ENCODE peak calls at places on chromosome X, in seven cellular contexts. One of them, this sample, is unnamed.

GRCh38 chrX:143669395-143669794 is 33.5 kb upstream of the SLITRK4 start:
- DNase-seq in Caco-2: no peak
- DNase-seq in brain microvascular endothelial cell: no peak
- DNase-seq in trophoblast cell: no peak
- DNase-seq in PC-3: peak
- DNase-seq in AG09309: no peak
- DNase-seq in HFF-Myc: no peak
- DNase-seq in this sample: no peak

GRCh38 chrX:17788439-17788838 is 51.1 kb downstream of the SCML1 start:
- DNase-seq in Caco-2: peak
- DNase-seq in brain microvascular endothelial cell: peak
- DNase-seq in trophoblast cell: no peak
- DNase-seq in PC-3: peak
- DNase-seq in AG09309: no peak
- DNase-seq in HFF-Myc: peak
- DNase-seq in this sample: peak

GRCh38 chrX:41275661-41276609 is 58.0 kb upstream of the DDX3X start:
- DNase-seq in Caco-2: peak
- DNase-seq in brain microvascular endothelial cell: peak
- DNase-seq in trophoblast cell: peak
- DNase-seq in PC-3: peak
- DNase-seq in AG09309: no peak
- DNase-seq in HFF-Myc: peak
- DNase-seq in this sample: no peak

GRCh38 chrX:40501456-40501855 is 79.3 kb upstream of the ATP6AP2 start:
- DNase-seq in Caco-2: no peak
- DNase-seq in brain microvascular endothelial cell: no peak
- DNase-seq in trophoblast cell: no peak
- DNase-seq in PC-3: no peak
- DNase-seq in AG09309: no peak
- DNase-seq in HFF-Myc: no peak
- DNase-seq in this sample: no peak

GRCh38 chrX:153934473-153935325 is at the start of gene NAA10:
- DNase-seq in Caco-2: peak
- DNase-seq in brain microvascular endothelial cell: no peak
- DNase-seq in trophoblast cell: peak
- DNase-seq in PC-3: peak
- DNase-seq in AG09309: no peak
- DNase-seq in HFF-Myc: no peak
- DNase-seq in this sample: no peak

GRCh38 chrX:17007134-17007768 is 60.8 kb downstream of the REPS2 start:
- DNase-seq in Caco-2: peak
- DNase-seq in brain microvascular endothelial cell: no peak
- DNase-seq in trophoblast cell: no peak
- DNase-seq in PC-3: peak
- DNase-seq in AG09309: no peak
- DNase-seq in HFF-Myc: no peak
- DNase-seq in this sample: no peak

GRCh38 chrX:115068896-115069295 is 51.5 kb upstream of the IL13RA2 start:
- DNase-seq in Caco-2: no peak
- DNase-seq in brain microvascular endothelial cell: no peak
- DNase-seq in trophoblast cell: no peak
- DNase-seq in PC-3: no peak
- DNase-seq in AG09309: no peak
- DNase-seq in HFF-Myc: no peak
- DNase-seq in this sample: no peak

GRCh38 chrX:115957862-115958490 is 212.6 kb upstream of the AGTR2 start:
- DNase-seq in Caco-2: peak
- DNase-seq in brain microvascular endothelial cell: no peak
- DNase-seq in trophoblast cell: no peak
- DNase-seq in PC-3: peak
- DNase-seq in AG09309: no peak
- DNase-seq in HFF-Myc: no peak
- DNase-seq in this sample: no peak

GRCh38 chrX:84865113-84865512 is 138.6 kb upstream of the APOOL start:
- DNase-seq in Caco-2: no peak
- DNase-seq in brain microvascular endothelial cell: peak
- DNase-seq in trophoblast cell: no peak
- DNase-seq in PC-3: peak
- DNase-seq in AG09309: no peak
- DNase-seq in HFF-Myc: no peak
- DNase-seq in this sample: no peak

GRCh38 chrX:48703642-48704481 is 7.3 kb downstream of the SUV39H1 start:
- DNase-seq in Caco-2: peak
- DNase-seq in brain microvascular endothelial cell: no peak
- DNase-seq in trophoblast cell: peak
- DNase-seq in PC-3: peak
- DNase-seq in AG09309: no peak
- DNase-seq in HFF-Myc: no peak
- DNase-seq in this sample: no peak

GRCh38 chrX:81708506-81708905 is 506.6 kb downstream of the SH3BGRL start:
- DNase-seq in Caco-2: no peak
- DNase-seq in brain microvascular endothelial cell: no peak
- DNase-seq in trophoblast cell: no peak
- DNase-seq in PC-3: peak
- DNase-seq in AG09309: no peak
- DNase-seq in HFF-Myc: no peak
- DNase-seq in this sample: no peak

GRCh38 chrX:56947695-56948094 is 47.6 kb downstream of the SPIN3 start:
- DNase-seq in Caco-2: no peak
- DNase-seq in brain microvascular endothelial cell: no peak
- DNase-seq in trophoblast cell: peak
- DNase-seq in PC-3: peak
- DNase-seq in AG09309: peak
- DNase-seq in HFF-Myc: no peak
- DNase-seq in this sample: no peak

GRCh38 chrX:150361777-150362351 is 1.3 kb upstream of the MAMLD1 start:
- DNase-seq in Caco-2: no peak
- DNase-seq in brain microvascular endothelial cell: no peak
- DNase-seq in trophoblast cell: no peak
- DNase-seq in PC-3: peak
- DNase-seq in AG09309: no peak
- DNase-seq in HFF-Myc: no peak
- DNase-seq in this sample: no peak

GRCh38 chrX:2401590-2402360 is 99.0 kb downstream of the DHRSX start:
- DNase-seq in Caco-2: no peak
- DNase-seq in brain microvascular endothelial cell: no peak
- DNase-seq in trophoblast cell: no peak
- DNase-seq in PC-3: no peak
- DNase-seq in AG09309: no peak
- DNase-seq in HFF-Myc: no peak
- DNase-seq in this sample: no peak

GRCh38 chrX:42119076-42119475 is 195.7 kb upstream of the CASK start:
- DNase-seq in Caco-2: peak
- DNase-seq in brain microvascular endothelial cell: peak
- DNase-seq in trophoblast cell: no peak
- DNase-seq in PC-3: peak
- DNase-seq in AG09309: no peak
- DNase-seq in HFF-Myc: no peak
- DNase-seq in this sample: no peak

GRCh38 chrX:21975827-21976226 is 35.3 kb downstream of the SMS start:
- DNase-seq in Caco-2: no peak
- DNase-seq in brain microvascular endothelial cell: peak
- DNase-seq in trophoblast cell: no peak
- DNase-seq in PC-3: peak
- DNase-seq in AG09309: peak
- DNase-seq in HFF-Myc: no peak
- DNase-seq in this sample: no peak

GRCh38 chrX:155874571-155875244 is 6.4 kb upstream of the VAMP7 start:
- DNase-seq in Caco-2: no peak
- DNase-seq in brain microvascular endothelial cell: no peak
- DNase-seq in trophoblast cell: no peak
- DNase-seq in PC-3: no peak
- DNase-seq in AG09309: no peak
- DNase-seq in HFF-Myc: no peak
- DNase-seq in this sample: no peak

GRCh38 chrX:22634751-22635150 is 362.0 kb downstream of the CBLL2 start:
- DNase-seq in Caco-2: no peak
- DNase-seq in brain microvascular endothelial cell: no peak
- DNase-seq in trophoblast cell: peak
- DNase-seq in PC-3: no peak
- DNase-seq in AG09309: no peak
- DNase-seq in HFF-Myc: no peak
- DNase-seq in this sample: no peak

GRCh38 chrX:151754641-151755215 is 20.2 kb downstream of the CNGA2 start:
- DNase-seq in Caco-2: no peak
- DNase-seq in brain microvascular endothelial cell: peak
- DNase-seq in trophoblast cell: no peak
- DNase-seq in PC-3: no peak
- DNase-seq in AG09309: no peak
- DNase-seq in HFF-Myc: no peak
- DNase-seq in this sample: no peak

GRCh38 chrX:68710870-68711576 is 63.6 kb downstream of the STARD8 start:
- DNase-seq in Caco-2: peak
- DNase-seq in brain microvascular endothelial cell: peak
- DNase-seq in trophoblast cell: peak
- DNase-seq in PC-3: peak
- DNase-seq in AG09309: peak
- DNase-seq in HFF-Myc: no peak
- DNase-seq in this sample: no peak

GRCh38 chrX:129653985-129654651 is 638 bp downstream of the APLN start:
- DNase-seq in Caco-2: peak
- DNase-seq in brain microvascular endothelial cell: no peak
- DNase-seq in trophoblast cell: no peak
- DNase-seq in PC-3: peak
- DNase-seq in AG09309: no peak
- DNase-seq in HFF-Myc: no peak
- DNase-seq in this sample: no peak

GRCh38 chrX:83845397-83845796 is 15.5 kb upstream of the CYLC1 start:
- DNase-seq in Caco-2: peak
- DNase-seq in brain microvascular endothelial cell: peak
- DNase-seq in trophoblast cell: no peak
- DNase-seq in PC-3: peak
- DNase-seq in AG09309: no peak
- DNase-seq in HFF-Myc: no peak
- DNase-seq in this sample: no peak

GRCh38 chrX:26352891-26353430 is 137.0 kb downstream of the MAGEB5 start:
- DNase-seq in Caco-2: no peak
- DNase-seq in brain microvascular endothelial cell: no peak
- DNase-seq in trophoblast cell: no peak
- DNase-seq in PC-3: no peak
- DNase-seq in AG09309: no peak
- DNase-seq in HFF-Myc: no peak
- DNase-seq in this sample: no peak
- H3K4me3 ChIP-seq in Caco-2: no peak
- H3K4me3 ChIP-seq in brain microvascular endothelial cell: no peak
- H3K4me3 ChIP-seq in trophoblast cell: no peak
- H3K4me3 ChIP-seq in PC-3: no peak
- H3K4me3 ChIP-seq in AG09309: no peak
- H3K4me3 ChIP-seq in HFF-Myc: no peak
- H3K4me3 ChIP-seq in this sample: no peak

GRCh38 chrX:133593531-133593930 is 178.2 kb upstream of the GPC4 start:
- DNase-seq in Caco-2: no peak
- DNase-seq in brain microvascular endothelial cell: no peak
- DNase-seq in trophoblast cell: peak
- DNase-seq in PC-3: no peak
- DNase-seq in AG09309: no peak
- DNase-seq in HFF-Myc: no peak
- DNase-seq in this sample: no peak
- H3K4me3 ChIP-seq in Caco-2: no peak
- H3K4me3 ChIP-seq in brain microvascular endothelial cell: no peak
- H3K4me3 ChIP-seq in trophoblast cell: no peak
- H3K4me3 ChIP-seq in PC-3: no peak
- H3K4me3 ChIP-seq in AG09309: no peak
- H3K4me3 ChIP-seq in HFF-Myc: no peak
- H3K4me3 ChIP-seq in this sample: no peak

GRCh38 chrX:65667503-65668355 is at the start of gene MSN:
- DNase-seq in Caco-2: no peak
- DNase-seq in brain microvascular endothelial cell: peak
- DNase-seq in trophoblast cell: no peak
- DNase-seq in PC-3: peak
- DNase-seq in AG09309: no peak
- DNase-seq in HFF-Myc: no peak
- DNase-seq in this sample: no peak
- H3K4me3 ChIP-seq in Caco-2: no peak
- H3K4me3 ChIP-seq in brain microvascular endothelial cell: peak
- H3K4me3 ChIP-seq in trophoblast cell: peak
- H3K4me3 ChIP-seq in PC-3: peak
- H3K4me3 ChIP-seq in AG09309: peak
- H3K4me3 ChIP-seq in HFF-Myc: peak
- H3K4me3 ChIP-seq in this sample: peak

DNA sequence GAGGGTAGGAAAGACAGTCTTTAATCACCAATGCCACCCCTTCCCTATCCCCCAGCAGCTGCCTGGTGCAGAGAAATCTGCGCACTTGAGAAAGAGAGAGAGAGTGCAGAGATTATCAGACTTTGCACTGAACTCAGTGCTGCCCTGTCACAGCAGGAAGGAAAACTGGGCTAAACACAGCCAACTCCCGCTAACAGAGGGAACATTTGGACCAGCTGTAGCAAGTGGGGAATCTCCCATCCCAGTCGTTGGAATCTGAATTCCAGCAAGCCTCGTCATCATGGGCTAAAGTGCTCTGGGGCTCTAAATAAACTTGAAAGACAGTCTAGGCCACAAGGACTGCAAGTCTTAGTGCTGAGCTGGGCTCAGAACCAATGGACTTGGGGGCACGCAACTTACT is 168.7 kb downstream of the DLG3 start:
- DNase-seq in Caco-2: no peak
- DNase-seq in brain microvascular endothelial cell: peak
- DNase-seq in trophoblast cell: peak
- DNase-seq in PC-3: no peak
- DNase-seq in AG09309: no peak
- DNase-seq in HFF-Myc: no peak
- DNase-seq in this sample: no peak
- H3K4me3 ChIP-seq in Caco-2: no peak
- H3K4me3 ChIP-seq in brain microvascular endothelial cell: no peak
- H3K4me3 ChIP-seq in trophoblast cell: no peak
- H3K4me3 ChIP-seq in PC-3: no peak
- H3K4me3 ChIP-seq in AG09309: no peak
- H3K4me3 ChIP-seq in HFF-Myc: no peak
- H3K4me3 ChIP-seq in this sample: no peak

DNA sequence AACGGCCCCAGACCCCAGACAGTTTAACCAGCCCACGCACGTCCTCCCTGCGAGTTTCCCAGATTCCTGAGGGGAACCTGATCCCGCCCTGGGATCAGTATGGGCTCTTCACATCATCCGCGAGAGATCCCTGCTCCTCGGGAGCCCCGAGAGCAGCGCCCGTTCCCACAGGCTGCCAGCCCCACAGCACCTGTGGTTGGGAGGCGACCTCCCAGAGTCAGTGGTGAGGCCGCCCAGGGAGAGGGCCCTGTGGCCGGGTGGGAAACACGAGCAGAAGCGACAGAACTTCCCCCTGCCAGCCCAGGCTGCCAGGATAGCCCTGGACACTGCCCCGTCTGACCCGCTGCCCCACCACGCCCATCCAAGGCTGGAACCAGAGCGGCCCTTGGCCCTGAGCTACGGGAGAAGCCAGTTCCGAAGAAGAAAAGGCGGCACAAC is 32.8 kb downstream of the TSC22D3 start:
- DNase-seq in Caco-2: no peak
- DNase-seq in brain microvascular endothelial cell: no peak
- DNase-seq in trophoblast cell: no peak
- DNase-seq in PC-3: no peak
- DNase-seq in AG09309: no peak
- DNase-seq in HFF-Myc: no peak
- DNase-seq in this sample: no peak
- H3K4me3 ChIP-seq in Caco-2: no peak
- H3K4me3 ChIP-seq in brain microvascular endothelial cell: no peak
- H3K4me3 ChIP-seq in trophoblast cell: no peak
- H3K4me3 ChIP-seq in PC-3: no peak
- H3K4me3 ChIP-seq in AG09309: no peak
- H3K4me3 ChIP-seq in HFF-Myc: no peak
- H3K4me3 ChIP-seq in this sample: no peak

GRCh38 chrX:47217121-47217851 is 1.2 kb upstream of the CDK16 start:
- DNase-seq in Caco-2: no peak
- DNase-seq in brain microvascular endothelial cell: peak
- DNase-seq in trophoblast cell: peak
- DNase-seq in PC-3: peak
- DNase-seq in AG09309: no peak
- DNase-seq in HFF-Myc: peak
- DNase-seq in this sample: no peak
- H3K4me3 ChIP-seq in Caco-2: peak
- H3K4me3 ChIP-seq in brain microvascular endothelial cell: peak
- H3K4me3 ChIP-seq in trophoblast cell: no peak
- H3K4me3 ChIP-seq in PC-3: peak
- H3K4me3 ChIP-seq in AG09309: no peak
- H3K4me3 ChIP-seq in HFF-Myc: peak
- H3K4me3 ChIP-seq in this sample: peak